ENCODE peak calls at places on chromosomes 4 and X, in seven cellular contexts. X is hypothalamus; B is activated CD4-positive, alpha-beta T cell treated with anti-CD3 and anti-CD28 coated beads for 48 hours; Q is endodermal cell; J is choroid plexus epithelial cell; C is astrocyte of the cerebellum; Y is heart left ventricle. S is an unnamed sample.

GRCh38 chr4:102575369-102576129 is 74.4 kb downstream of the NFKB1 start:
- DNase-seq in X (no peak), B (no peak), Q (no peak), J (peak), C (peak), Y (no peak), S (no peak)

GRCh38 chr4:36285784-36286480 is 4.5 kb downstream of the DTHD1 start:
- DNase-seq in X (no peak), B (peak), Q (no peak), J (no peak), C (no peak), Y (no peak), S (no peak)

GRCh38 chrX:13934731-13935130 is 95.0 kb downstream of the GEMIN8 start:
- DNase-seq in X (no peak), B (no peak), Q (no peak), J (no peak), C (no peak), Y (no peak), S (no peak)

GRCh38 chr4:124745988-124746801 is 33.7 kb upstream of the ANKRD50 start:
- DNase-seq in X (no peak), B (no peak), Q (no peak), J (peak), C (no peak), Y (no peak), S (no peak)

GRCh38 chrX:153411255-153411987 is at the start of gene ZFP92:
- DNase-seq in X (no peak), B (peak), Q (no peak), J (peak), C (no peak), Y (peak), S (no peak)

GRCh38 chr4:140212171-140212570 is 58.2 kb upstream of the MAML3 start:
- DNase-seq in X (no peak), B (no peak), Q (no peak), J (no peak), C (no peak), Y (no peak), S (no peak)

GRCh38 chr4:124111922-124112321 is 600.6 kb downstream of the ANKRD50 start:
- DNase-seq in X (no peak), B (no peak), Q (peak), J (peak), C (peak), Y (no peak), S (no peak)

GRCh38 chrX:19514791-19515614 is at the start of gene MAP3K15:
- DNase-seq in X (no peak), B (peak), Q (peak), J (no peak), C (no peak), Y (no peak), S (no peak)

GRCh38 chr4:98627883-98628282 is 30.5 kb downstream of the TSPAN5 start:
- DNase-seq in X (no peak), B (no peak), Q (no peak), J (peak), C (peak), Y (no peak), S (no peak)

GRCh38 chr4:115272185-115272584 is 158.8 kb upstream of the NDST4 start:
- DNase-seq in X (no peak), B (no peak), Q (no peak), J (no peak), C (no peak), Y (no peak), S (no peak)

GRCh38 chrX:9396930-9397329 is 67.9 kb upstream of the TBL1X start:
- DNase-seq in X (no peak), B (no peak), Q (no peak), J (peak), C (peak), Y (no peak), S (no peak)

GRCh38 chr4:30537462-30537861 is 182.7 kb upstream of the PCDH7 start:
- DNase-seq in X (no peak), B (no peak), Q (no peak), J (peak), C (peak), Y (no peak), S (no peak)

GRCh38 chrX:107442914-107443527 is 6.4 kb upstream of the FRMPD3 start:
- DNase-seq in X (no peak), B (no peak), Q (peak), J (no peak), C (no peak), Y (no peak), S (no peak)

GRCh38 chr4:15515106-15515505 is 45.4 kb downstream of the CC2D2A start:
- DNase-seq in X (no peak), B (no peak), Q (no peak), J (peak), C (no peak), Y (no peak), S (no peak)

GRCh38 chr4:52709155-52709554 is 42.1 kb downstream of the ERVMER34-1 start:
- DNase-seq in X (no peak), B (no peak), Q (no peak), J (no peak), C (no peak), Y (no peak), S (no peak)

GRCh38 chr4:25129926-25130325 is 30.3 kb downstream of the SEPSECS start:
- DNase-seq in X (no peak), B (no peak), Q (no peak), J (peak), C (peak), Y (no peak), S (no peak)

GRCh38 chr4:108714880-108715279 is 48.0 kb downstream of the ETNPPL start:
- DNase-seq in X (no peak), B (no peak), Q (peak), J (no peak), C (no peak), Y (no peak), S (no peak)

GRCh38 chrX:118726887-118727685 is at the start of gene IL13RA1:
- DNase-seq in X (peak), B (peak), Q (peak), J (peak), C (peak), Y (peak), S (peak)

GRCh38 chrX:68829594-68830485 is 1.0 kb downstream of the EFNB1 start:
- DNase-seq in X (no peak), B (peak), Q (peak), J (peak), C (no peak), Y (no peak), S (no peak)

GRCh38 chr4:75849459-75849858 is 52.8 kb downstream of the PPEF2 start:
- DNase-seq in X (no peak), B (peak), Q (peak), J (peak), C (no peak), Y (no peak), S (no peak)

GRCh38 chr4:154908168-154908567 is 127.1 kb downstream of the RBM46 start:
- DNase-seq in X (no peak), B (no peak), Q (no peak), J (no peak), C (no peak), Y (no peak), S (no peak)

GRCh38 chr4:153520227-153520626 is 54.1 kb downstream of the TMEM131L start:
- DNase-seq in X (no peak), B (no peak), Q (no peak), J (no peak), C (no peak), Y (no peak), S (no peak)

GRCh38 chr4:1209821-1210220 is 37.4 kb upstream of the SPON2 start:
- DNase-seq in X (peak), B (no peak), Q (no peak), J (peak), C (no peak), Y (peak), S (peak)

GRCh38 chr4:4247711-4248035 is 350 bp downstream of the TMEM128 start:
- DNase-seq in X (no peak), B (no peak), Q (no peak), J (peak), C (no peak), Y (no peak), S (no peak)

GRCh38 chr4:26687728-26688127 is 103.8 kb downstream of the TBC1D19 start:
- DNase-seq in X (no peak), B (no peak), Q (no peak), J (peak), C (peak), Y (no peak), S (no peak)

GRCh38 chr4:42366959-42367358 is 30.3 kb upstream of the SHISA3 start:
- DNase-seq in X (no peak), B (no peak), Q (no peak), J (no peak), C (no peak), Y (no peak), S (no peak)

GRCh38 chr4:38612996-38613395 is 51.0 kb upstream of the KLF3 start:
- DNase-seq in X (no peak), B (no peak), Q (no peak), J (peak), C (peak), Y (no peak), S (no peak)

GRCh38 chrX:46687619-46688018 is 71.3 kb downstream of the SLC9A7 start:
- DNase-seq in X (no peak), B (no peak), Q (no peak), J (peak), C (no peak), Y (no peak), S (no peak)

GRCh38 chr4:152534541-152535231 is 1.2 kb downstream of the FBXW7 start:
- DNase-seq in X (peak), B (peak), Q (peak), J (peak), C (no peak), Y (peak), S (no peak)

GRCh38 chrX:93932471-93933220 is 258.6 kb downstream of the FAM133A start:
- DNase-seq in X (no peak), B (no peak), Q (no peak), J (no peak), C (no peak), Y (no peak), S (no peak)

GRCh38 chrX:112849010-112849409 is 8.4 kb upstream of the AMOT start:
- DNase-seq in X (no peak), B (no peak), Q (no peak), J (no peak), C (no peak), Y (no peak), S (no peak)

S was measured in C1 segment of cervical spinal cord.